ENCODE peak calls at places on chromosomes 6 and 20, in four cellular contexts. J, A, E and G are unnamed samples.

GRCh38 chr6:36822506-36823269 is 16.6 kb downstream of the CPNE5 start:
- DNase-seq in E (no peak), J (no peak), A (no peak), G (no peak)

GRCh38 chr6:17429381-17430061 is 36.1 kb downstream of the CAP2 start:
- DNase-seq in J (no peak), E (no peak), A (no peak), G (no peak)

GRCh38 chr6:160973856-160974255 is 17.7 kb upstream of the MAP3K4 start:
- DNase-seq in E (no peak), J (no peak), A (no peak), G (no peak)

GRCh38 chr6:15038013-15038791 is 207.7 kb upstream of the JARID2 start:
- DNase-seq in J (no peak), E (no peak), A (no peak), G (no peak)

GRCh38 chr6:121726596-121726995 is 291.1 kb downstream of the GJA1 start:
- DNase-seq in A (no peak), J (no peak), E (no peak), G (no peak)

GRCh38 chr6:49336514-49337131 is 126.4 kb downstream of the MMUT start:
- DNase-seq in J (no peak), A (no peak), E (no peak), G (no peak)

GRCh38 chr6:87847135-87847829 is 145.2 kb upstream of the AKIRIN2 start:
- DNase-seq in J (no peak), A (no peak), E (no peak), G (no peak)

GRCh38 chr6:26251354-26252081 is 113.5 kb upstream of the BTN3A2 start:
- DNase-seq in A (peak), E (peak), J (peak), G (peak)

GRCh38 chr6:62640749-62641148 is 354.7 kb upstream of the KHDRBS2 start:
- DNase-seq in E (no peak), A (no peak), J (no peak), G (no peak)

GRCh38 chr6:163814494-163815364 is 400.2 kb downstream of the QKI start:
- DNase-seq in E (peak), J (peak), A (no peak), G (no peak)

GRCh38 chr6:16712250-16712930 is 48.9 kb downstream of the ATXN1 start:
- DNase-seq in A (no peak), E (no peak), J (peak), G (peak)

GRCh38 chr6:148462203-148462602 is 119.6 kb downstream of the SASH1 start:
- DNase-seq in A (no peak), J (no peak), E (no peak), G (no peak)

GRCh38 chr6:1240766-1241165 is 71.1 kb upstream of the FOXQ1 start:
- DNase-seq in A (no peak), J (no peak), E (no peak), G (no peak)

GRCh38 chr20:37565134-37565811 is 37.6 kb upstream of the BLCAP start:
- DNase-seq in E (no peak), J (no peak), A (no peak), G (no peak)

GRCh38 chr20:33668087-33668790 is 1.5 kb downstream of the ACTL10 start:
- DNase-seq in A (no peak), J (no peak), E (peak), G (no peak)

GRCh38 chr6:33427585-33428218 is 7.8 kb downstream of the SYNGAP1 start:
- DNase-seq in E (peak), A (peak), J (peak), G (peak)

GRCh38 chr20:20024942-20025341 is 7.8 kb downstream of the NAA20 start:
- DNase-seq in A (no peak), J (no peak), E (no peak), G (no peak)